ENCODE peak calls at places on chromosomes 6 and 20, in nine cellular contexts. M, P, T, G, V, E, L, Q and O are unnamed samples.

GRCh38 chr6:25042599-25042936 is 106.8 kb upstream of the RIPOR2 start:
- DNase-seq in G (no peak), E (no peak), P (no peak), V (no peak), L (peak), M (no peak), T (no peak), Q (no peak), O (no peak)

GRCh38 chr6:81023007-81023582 is 729.4 kb downstream of the TENT5A start:
- DNase-seq in L (no peak), P (no peak), Q (no peak), E (no peak), G (no peak), M (no peak), T (peak), V (peak), O (no peak)

GRCh38 chr6:169702640-169703246 is 817 bp downstream of the C6orf120 start:
- DNase-seq in Q (peak), G (peak), V (no peak), M (no peak), T (peak), L (peak), E (no peak), P (peak), O (peak)

GRCh38 chr6:17038316-17038715 is 63.5 kb upstream of the STMND1 start:
- DNase-seq in T (no peak), M (no peak), G (no peak), E (peak), V (no peak), Q (no peak), L (no peak), P (no peak), O (no peak)

GRCh38 chr20:20815711-20816455 is 103.4 kb upstream of the RALGAPA2 start:
- DNase-seq in L (no peak), P (no peak), V (no peak), Q (no peak), E (no peak), T (no peak), G (no peak), M (no peak), O (no peak)

GRCh38 chr6:128208078-128208477 is 307.2 kb upstream of the THEMIS start:
- DNase-seq in M (no peak), T (no peak), Q (no peak), E (peak), L (no peak), V (no peak), P (no peak), G (no peak), O (no peak)

GRCh38 chr6:93272201-93272600 is 147.2 kb downstream of the EPHA7 start:
- DNase-seq in M (no peak), V (no peak), G (no peak), E (no peak), T (no peak), L (no peak), P (no peak), Q (no peak), O (no peak)

GRCh38 chr6:90444125-90444745 is 142.6 kb downstream of the MAP3K7 start:
- DNase-seq in T (peak), E (no peak), G (no peak), V (no peak), L (peak), Q (no peak), M (no peak), P (no peak), O (no peak)

GRCh38 chr20:37007898-37008649 is 56.6 kb upstream of the SAMHD1 start:
- DNase-seq in E (peak), P (no peak), M (no peak), V (peak), G (no peak), Q (peak), L (peak), T (no peak), O (no peak)

GRCh38 chr6:107153061-107153460 is 37.7 kb upstream of the BEND3 start:
- DNase-seq in M (no peak), L (no peak), E (no peak), Q (no peak), T (peak), P (no peak), G (no peak), V (no peak), O (no peak)

GRCh38 chr6:13413906-13414555 is 73.4 kb downstream of the GFOD1 start:
- DNase-seq in G (no peak), T (no peak), L (no peak), E (peak), P (no peak), Q (peak), M (no peak), V (no peak), O (no peak)